ENCODE peak calls at places on chromosomes 2 and 18, in four cellular contexts. M is MM.1S, X is hepatocyte, F is GM23338. K is an unnamed sample.

GRCh38 chr2:187509667-187510417 is 44.4 kb downstream of the TFPI start:
- DNase-seq in M (peak), X (no peak), F (no peak), K (no peak)

GRCh38 chr2:168348076-168348475 is 100.7 kb upstream of the STK39 start:
- DNase-seq in M (peak), X (peak), F (peak), K (peak)

GRCh38 chr2:105610444-105611327 is 134.0 kb upstream of the NCK2 start:
- DNase-seq in M (no peak), X (no peak), F (no peak), K (no peak)

GRCh38 chr2:99822487-99823218 is 319.7 kb downstream of the AFF3 start:
- DNase-seq in M (no peak), X (no peak), F (peak), K (no peak)

GRCh38 chr18:52442686-52443085 is 102.7 kb downstream of the DCC start:
- DNase-seq in M (no peak), X (no peak), F (no peak), K (no peak)

GRCh38 chr2:223877771-223878410 is 40.5 kb upstream of the AP1S3 start:
- DNase-seq in M (no peak), X (no peak), F (no peak), K (no peak)

GRCh38 chr2:64799592-64800252 is 146.0 kb upstream of the SERTAD2 start:
- DNase-seq in M (no peak), X (no peak), F (no peak), K (no peak)

GRCh38 chr2:130307850-130308249 is 34.8 kb upstream of the IMP4 start:
- DNase-seq in M (no peak), X (no peak), F (no peak), K (no peak)

GRCh38 chr18:12652861-12653401 is 5.0 kb downstream of the SPIRE1 start:
- DNase-seq in M (peak), X (no peak), F (no peak), K (peak)

GRCh38 chr18:9711361-9712129 is 3.4 kb downstream of the RAB31 start:
- DNase-seq in M (no peak), X (no peak), F (no peak), K (no peak)

GRCh38 chr2:103161456-103162289 is 399.8 kb downstream of the TMEM182 start:
- DNase-seq in M (peak), X (peak), F (peak), K (peak)

GRCh38 chr2:171583566-171583965 is 61.3 kb downstream of the CYBRD1 start:
- DNase-seq in M (no peak), X (no peak), F (no peak), K (no peak)

GRCh38 chr2:227308784-227309183 is 16.3 kb upstream of the MFF start:
- DNase-seq in M (peak), X (no peak), F (no peak), K (no peak)

GRCh38 chr18:46174317-46175039 is 70.3 kb downstream of the HAUS1 start:
- DNase-seq in M (peak), X (peak), F (peak), K (peak)

GRCh38 chr2:19207452-19207851 is 151.0 kb downstream of the OSR1 start:
- DNase-seq in M (no peak), X (no peak), F (no peak), K (no peak)

GRCh38 chr2:74391209-74391579 is 11.1 kb upstream of the DCTN1 start:
- DNase-seq in M (peak), X (peak), F (no peak), K (no peak)

GRCh38 chr2:108377815-108378630 is at the start of gene SULT1C4:
- DNase-seq in M (no peak), X (peak), F (peak), K (peak)

GRCh38 chr2:37568565-37568964 is 102.9 kb downstream of the CDC42EP3 start:
- DNase-seq in M (no peak), X (no peak), F (no peak), K (no peak)

DNA sequence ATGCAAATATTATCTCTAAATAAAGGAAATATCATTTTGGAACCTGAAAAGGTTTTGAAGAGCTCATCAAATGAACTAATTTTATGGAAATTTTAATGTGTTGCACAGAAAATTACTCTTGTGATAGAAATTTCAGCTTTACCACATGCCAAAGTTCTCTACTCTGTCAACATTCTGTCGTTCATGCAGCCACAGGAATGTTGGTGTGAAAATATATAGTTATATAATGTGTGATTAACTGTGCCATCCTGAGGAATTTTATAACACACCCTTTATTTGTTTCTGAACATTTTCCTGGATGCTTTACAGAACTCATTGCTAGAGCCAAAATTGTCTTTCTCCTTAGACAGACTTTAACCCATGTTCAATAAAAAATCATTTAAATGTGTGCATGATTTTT is 202.5 kb upstream of the SLC8A1 start:
- DNase-seq in M (no peak), X (no peak), F (no peak), K (no peak)
- TF ChIP-seq EZH2phosphoT487 in M (no peak), X (no peak), F (no peak), K (no peak)

GRCh38 chr18:35231052-35231451 is 9.8 kb upstream of the ZNF397 start:
- DNase-seq in M (peak), X (peak), F (peak), K (peak)
- H3K4me3 ChIP-seq in M (no peak), X (no peak), F (no peak), K (peak)

DNA sequence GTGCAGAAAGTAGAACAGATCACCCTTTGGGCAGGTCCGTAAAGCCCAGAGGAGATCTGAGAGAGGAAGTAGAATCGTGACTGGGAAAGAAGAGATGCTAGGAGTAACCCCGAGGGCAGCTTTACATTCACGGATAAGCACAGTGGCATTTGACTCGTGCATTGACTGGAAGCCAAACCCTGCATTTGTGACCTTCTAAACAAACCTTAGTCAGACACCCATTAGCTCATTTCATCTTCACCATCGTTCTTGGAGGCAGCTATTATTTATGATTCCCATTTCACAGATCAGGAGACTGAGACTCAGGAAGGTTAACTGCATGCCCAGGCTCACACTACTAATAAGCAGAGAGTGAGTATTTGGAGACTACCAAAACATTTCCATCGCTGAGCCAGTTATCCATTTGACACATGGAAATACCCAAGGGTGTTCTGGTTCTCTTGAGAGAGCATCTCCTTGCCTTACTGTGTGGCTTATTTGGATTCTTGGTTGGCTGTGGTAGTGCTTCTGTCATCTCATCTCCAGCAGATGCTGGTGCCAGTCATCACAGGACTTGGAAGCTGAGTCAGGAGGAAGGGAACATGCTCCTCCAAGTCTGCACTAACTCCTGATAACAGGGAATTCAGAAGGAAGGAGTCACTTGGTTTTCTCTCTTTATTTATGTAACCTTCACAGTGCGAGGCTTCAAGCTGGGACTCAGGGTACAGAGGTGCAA is 55.1 kb downstream of the RASGRP3 start:
- DNase-seq in M (no peak), X (no peak), F (no peak), K (no peak)
- TF ChIP-seq EZH2phosphoT487 in M (no peak), X (no peak), F (no peak), K (no peak)

GRCh38 chr2:102063948-102064678 is 72.4 kb downstream of the IL1R2 start:
- DNase-seq in M (no peak), X (peak), F (peak), K (peak)
- H3K4me3 ChIP-seq in M (no peak), X (no peak), F (no peak), K (peak)

GRCh38 chr2:172782506-172783090 is 47.0 kb downstream of the RAPGEF4 start:
- DNase-seq in M (no peak), X (no peak), F (no peak), K (no peak)
- TF ChIP-seq EZH2phosphoT487 in M (no peak), X (no peak), F (no peak), K (no peak)

DNA sequence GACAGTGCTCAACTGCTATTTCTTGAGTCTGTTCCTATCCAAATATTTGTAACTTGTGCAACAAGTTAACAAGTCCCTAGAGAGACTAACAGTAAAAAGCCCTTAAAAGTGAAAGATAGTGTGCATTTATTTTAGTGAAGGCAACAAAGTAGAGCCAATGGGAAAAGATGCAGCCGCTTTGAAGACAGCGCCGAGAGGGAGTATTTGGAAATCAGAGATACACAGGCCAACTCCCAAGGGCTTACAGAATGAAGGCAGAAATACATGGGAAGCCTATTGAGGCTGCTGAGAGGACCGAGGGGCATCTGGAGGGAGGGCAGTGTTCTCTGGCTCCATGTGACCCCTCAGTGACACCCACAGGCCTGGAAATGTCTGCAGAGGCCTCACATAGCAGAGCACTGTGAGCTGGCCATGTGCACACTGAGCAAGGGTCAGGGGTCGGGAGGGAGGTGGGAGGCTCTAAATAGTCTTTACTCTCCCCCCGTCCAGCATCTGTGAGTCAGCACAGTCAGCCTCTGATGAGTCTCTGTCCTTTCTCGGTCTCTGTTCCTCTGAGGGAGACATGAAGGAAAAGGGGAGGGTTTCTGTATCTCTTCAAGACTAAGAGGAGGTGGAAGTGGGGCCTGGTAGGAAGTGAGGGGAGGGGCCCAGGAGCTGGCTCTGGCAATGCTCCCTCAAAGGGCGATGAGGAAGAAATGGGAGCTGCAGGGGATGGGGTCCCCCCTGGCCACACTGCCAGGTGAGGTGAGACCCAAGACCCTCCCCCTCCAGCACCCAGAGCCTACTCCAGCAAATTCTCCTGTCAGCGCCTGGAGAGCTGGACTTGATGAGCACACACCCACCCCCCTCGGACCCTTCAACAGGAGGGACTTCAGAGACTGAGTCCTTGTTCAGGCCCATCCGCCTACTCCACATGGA is 133.6 kb downstream of the SP3 start:
- DNase-seq in M (no peak), X (peak), F (no peak), K (no peak)
- H3K4me3 ChIP-seq in M (no peak), X (no peak), F (no peak), K (no peak)

GRCh38 chr2:30141136-30141535 is 5.7 kb upstream of the YPEL5 start:
- DNase-seq in M (no peak), X (no peak), F (no peak), K (no peak)
- TF ChIP-seq EZH2phosphoT487 in M (no peak), X (no peak), F (no peak), K (no peak)

K was measured in SK-N-SH.